ENCODE peak calls at places on chromosomes 3 and 15, in four cellular contexts. E, G, B and T are unnamed samples.

GRCh38 chr3:108103040-108103751 is 12.4 kb upstream of the CD47 start:
- DNase-seq in B (no peak), G (no peak), E (no peak), T (no peak)

GRCh38 chr3:131454501-131454900 is 48.3 kb downstream of the MRPL3 start:
- DNase-seq in B (no peak), G (no peak), E (no peak), T (no peak)

GRCh38 chr3:21158801-21159564 is 592.0 kb downstream of the ZNF385D start:
- DNase-seq in B (no peak), G (no peak), E (no peak), T (no peak)

GRCh38 chr15:63232943-63233342 is 43.5 kb downstream of the RAB8B start:
- DNase-seq in G (no peak), E (no peak), B (no peak), T (no peak)

GRCh38 chr3:188497021-188497420 is 343.1 kb downstream of the LPP start:
- DNase-seq in B (no peak), E (no peak), G (no peak), T (no peak)

GRCh38 chr3:177377166-177377565 is 179.9 kb upstream of the TBL1XR1 start:
- DNase-seq in B (no peak), G (no peak), E (peak), T (no peak)

GRCh38 chr15:39381517-39381916 is 199.4 kb upstream of the THBS1 start:
- DNase-seq in B (no peak), G (no peak), E (no peak), T (no peak)

GRCh38 chr3:193132923-193133463 is 108.0 kb upstream of the PLAAT1 start:
- DNase-seq in E (no peak), G (no peak), B (peak), T (no peak)

GRCh38 chr3:189282189-189282588 is 110.4 kb downstream of the TPRG1 start:
- DNase-seq in G (no peak), B (no peak), E (no peak), T (no peak)

GRCh38 chr3:57006949-57007419 is 53.5 kb upstream of the SPATA12 start:
- DNase-seq in G (no peak), B (peak), E (no peak), T (no peak)